ENCODE peak calls at places on chromosome 22, in ten cellular contexts. J, G, N, R, Y, Z, K, V, D and O are unnamed samples. For H3K4me1, the result is how much of the 10 kb centered on the place peaks cover.

GRCh38 chr22:46796566-46797195 is 34.2 kb downstream of the TBC1D22A start:
- DNase-seq in J (no peak), G (no peak), N (no peak), R (peak), Y (no peak), Z (no peak), K (no peak), V (no peak), D (no peak), O (no peak)

GRCh38 chr22:31556627-31557203 is 60.4 kb downstream of the SFI1 start:
- DNase-seq in J (no peak), G (no peak), N (peak), R (no peak), Y (no peak), Z (no peak), K (no peak), V (peak), D (no peak), O (peak)

GRCh38 chr22:42190274-42190673 is 59.7 kb upstream of the CYP2D6 start:
- DNase-seq in J (no peak), G (no peak), N (no peak), R (no peak), Y (no peak), Z (no peak), K (no peak), V (no peak), D (no peak), O (no peak)

GRCh38 chr22:30234786-30235470 is 11.6 kb downstream of the LIF start:
- DNase-seq in J (no peak), G (no peak), N (peak), R (no peak), Y (no peak), Z (peak), K (peak), V (no peak), D (no peak), O (no peak)

GRCh38 chr22:45534339-45535192 is 31.9 kb downstream of the FBLN1 start:
- DNase-seq in J (no peak), G (no peak), N (peak), R (peak), Y (no peak), Z (no peak), K (no peak), V (no peak), D (no peak), O (peak)

GRCh38 chr22:45911601-45912271 is 65.2 kb downstream of the WNT7B start:
- DNase-seq in J (peak), G (no peak), N (no peak), R (no peak), Y (peak), Z (peak), K (no peak), V (no peak), D (peak), O (peak)

GRCh38 chr22:24807284-24807950 is 1.4 kb downstream of the SGSM1 start:
- DNase-seq in J (no peak), G (no peak), N (no peak), R (no peak), Y (peak), Z (peak), K (peak), V (no peak), D (no peak), O (peak)

GRCh38 chr22:30457964-30458363 is 13.9 kb downstream of the SEC14L3 start:
- DNase-seq in J (no peak), G (no peak), N (peak), R (no peak), Y (no peak), Z (no peak), K (no peak), V (no peak), D (no peak), O (no peak)

GRCh38 chr22:28710112-28710888 is 30.7 kb upstream of the TTC28 start:
- DNase-seq in J (no peak), G (no peak), N (peak), R (no peak), Y (no peak), Z (no peak), K (no peak), V (peak), D (no peak), O (no peak)

GRCh38 chr22:28241637-28242290 is 322.7 kb upstream of the PITPNB start:
- DNase-seq in J (no peak), G (no peak), N (no peak), R (no peak), Y (no peak), Z (no peak), K (peak), V (no peak), D (no peak), O (no peak)

GRCh38 chr22:41380993-41381328 is 781 bp upstream of the TEF start:
- DNase-seq in J (peak), G (peak), N (peak), R (peak), Y (no peak), Z (peak), K (peak), V (peak), D (peak), O (peak)

GRCh38 chr22:20405931-20406685 is 12.2 kb downstream of the ZNF74 start:
- DNase-seq in J (no peak), G (peak), N (no peak), R (no peak), Y (no peak), Z (no peak), K (no peak), V (no peak), D (no peak), O (no peak)

GRCh38 chr22:29375436-29376076 is 12.8 kb downstream of the AP1B1 start:
- DNase-seq in J (peak), G (no peak), N (peak), R (no peak), Y (no peak), Z (no peak), K (no peak), V (no peak), D (no peak), O (no peak)

GRCh38 chr22:33210129-33210784 is 152.1 kb upstream of the SYN3 start:
- DNase-seq in J (no peak), G (no peak), N (peak), R (no peak), Y (no peak), Z (peak), K (peak), V (peak), D (no peak), O (no peak)

GRCh38 chr22:19879248-19879575 is 24.5 kb upstream of the GNB1L start:
- DNase-seq in J (no peak), G (peak), N (no peak), R (peak), Y (no peak), Z (no peak), K (no peak), V (no peak), D (no peak), O (no peak)

GRCh38 chr22:27642104-27642800 is 159.3 kb downstream of the MN1 start:
- DNase-seq in J (peak), G (no peak), N (no peak), R (no peak), Y (no peak), Z (no peak), K (peak), V (no peak), D (no peak), O (no peak)

GRCh38 chr22:32474635-32475427 is at the start of gene FBXO7:
- DNase-seq in J (peak), G (peak), N (peak), R (peak), Y (peak), Z (peak), K (peak), V (peak), D (peak), O (peak)

GRCh38 chr22:20128902-20129746 is 2.5 kb upstream of the ZDHHC8 start:
- DNase-seq in J (no peak), G (no peak), N (peak), R (no peak), Y (no peak), Z (no peak), K (peak), V (peak), D (peak), O (no peak)

GRCh38 chr22:19178065-19178658 is 374 bp downstream of the SLC25A1 start:
- DNase-seq in J (no peak), G (no peak), N (peak), R (peak), Y (peak), Z (peak), K (peak), V (peak), D (peak), O (no peak)

GRCh38 chr22:48423481-48423901 is 1404.2 kb downstream of the BRD1 start:
- DNase-seq in J (no peak), G (no peak), N (no peak), R (no peak), Y (no peak), Z (no peak), K (no peak), V (no peak), D (no peak), O (no peak)

GRCh38 chr22:11628651-11629511 is 3899.1 kb upstream of the OR11H1 start:
- DNase-seq in J (no peak), G (peak), N (no peak), R (no peak), Y (no peak), Z (no peak), K (no peak), V (no peak), D (no peak), O (no peak)

GRCh38 chr22:35459423-35459894 is 59.5 kb downstream of the MCM5 start:
- DNase-seq in J (no peak), G (no peak), N (no peak), R (no peak), Y (no peak), Z (no peak), K (no peak), V (no peak), D (no peak), O (no peak)

GRCh38 chr22:33300165-33300564 is 242.0 kb upstream of the SYN3 start:
- DNase-seq in J (no peak), G (no peak), N (no peak), R (no peak), Y (peak), Z (peak), K (no peak), V (no peak), D (no peak), O (no peak)

GRCh38 chr22:33361581-33361980 is 303.4 kb upstream of the SYN3 start:
- DNase-seq in J (no peak), G (no peak), N (peak), R (no peak), Y (no peak), Z (no peak), K (no peak), V (no peak), D (no peak), O (no peak)

GRCh38 chr22:27113211-27114030 is 456.0 kb downstream of the MIAT start:
- DNase-seq in J (peak), G (no peak), N (peak), R (peak), Y (peak), Z (peak), K (peak), V (peak), D (peak), O (peak)

GRCh38 chr22:45757068-45757467 is 85.4 kb downstream of the ATXN10 start:
- DNase-seq in J (no peak), G (no peak), N (peak), R (peak), Y (peak), Z (peak), K (peak), V (no peak), D (no peak), O (no peak)

GRCh38 chr22:43826142-43827093 is 14.3 kb upstream of the EFCAB6 start:
- DNase-seq in J (no peak), G (peak), N (peak), R (no peak), Y (no peak), Z (no peak), K (peak), V (no peak), D (peak), O (no peak)

DNA sequence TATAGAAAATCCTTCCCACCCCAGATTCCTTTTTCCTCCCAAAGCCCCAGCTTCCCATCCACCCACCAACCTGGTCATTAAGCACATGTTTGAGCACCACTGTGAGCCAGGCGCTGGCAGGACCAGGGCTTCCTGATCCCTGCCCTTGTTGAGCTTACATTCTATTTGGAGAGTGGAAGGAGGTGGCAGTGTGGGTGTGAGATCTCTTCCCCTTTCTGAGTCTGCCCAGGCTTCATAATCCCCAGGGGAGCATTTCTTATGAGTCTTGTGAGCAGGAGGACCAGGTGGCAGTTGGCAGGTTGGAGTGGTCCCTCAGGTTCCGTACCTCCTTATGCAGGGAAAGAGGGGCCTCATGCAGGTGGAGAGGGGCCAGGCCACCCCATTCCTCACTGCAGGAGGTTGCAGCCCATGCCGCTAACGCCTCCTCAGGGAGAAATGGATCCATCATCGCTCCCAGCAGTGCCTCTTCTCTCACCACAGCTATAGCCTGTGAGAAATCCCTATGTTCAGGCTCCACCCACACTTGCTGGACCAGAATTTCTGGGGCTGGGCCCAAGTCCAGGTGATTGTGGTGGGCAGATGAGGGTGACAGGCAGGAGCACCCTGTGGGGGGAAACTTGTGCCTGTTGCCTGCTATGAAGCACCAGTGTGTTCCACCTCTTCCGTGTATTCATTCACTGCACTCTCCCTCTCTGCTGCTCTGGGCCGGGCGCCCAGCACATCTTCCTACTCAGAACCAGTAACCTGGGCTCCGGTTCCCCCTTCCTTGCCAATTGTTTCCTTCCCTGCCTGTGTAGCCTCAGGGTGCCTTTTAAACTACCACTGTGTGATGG is 23.5 kb downstream of the UBE2L3 start:
- DNase-seq in J (no peak), G (no peak), N (no peak), R (no peak), Y (no peak), Z (peak), K (no peak), V (no peak), D (no peak), O (peak)
- TF ChIP-seq POLR2A in J (no peak), G (no peak), N (no peak), R (no peak), Y (no peak), Z (no peak), K (no peak), V (no peak), D (no peak), O (no peak)

GRCh38 chr22:37241351-37242142 is 2.5 kb downstream of the RAC2 start:
- DNase-seq in J (no peak), G (no peak), N (no peak), R (no peak), Y (no peak), Z (no peak), K (no peak), V (no peak), D (peak), O (no peak)
- H3K4me1 ChIP-seq in J (under half), G (under half), N (under half), R (under half), Y (under half), Z (under half), K (under half), V (under half), D (half or more), O (under half)

GRCh38 chr22:17271711-17272451 is 52.6 kb upstream of the ADA2 start:
- DNase-seq in J (no peak), G (no peak), N (no peak), R (peak), Y (no peak), Z (no peak), K (no peak), V (no peak), D (no peak), O (no peak)
- TF ChIP-seq CTCF in J (no peak), G (no peak), N (no peak), R (no peak), Y (no peak), Z (no peak), K (no peak), V (no peak), D (no peak), O (no peak)

GRCh38 chr22:50250555-50251471 is at the start of gene HDAC10:
- DNase-seq in J (no peak), G (no peak), N (peak), R (peak), Y (peak), Z (peak), K (peak), V (peak), D (peak), O (peak)
- TF ChIP-seq POLR2A in J (no peak), G (no peak), N (no peak), R (no peak), Y (no peak), Z (no peak), K (no peak), V (peak), D (no peak), O (no peak)

GRCh38 chr22:23800297-23801237 is 13.8 kb downstream of the SMARCB1 start:
- DNase-seq in J (no peak), G (no peak), N (no peak), R (no peak), Y (no peak), Z (no peak), K (no peak), V (no peak), D (no peak), O (no peak)
- H3K4me1 ChIP-seq in J (under half), G (under half), N (under half), R (under half), Y (under half), Z (under half), K (under half), V (under half), D (under half), O (under half)

GRCh38 chr22:50326959-50327710 is at the start of gene DENND6B:
- DNase-seq in J (peak), G (no peak), N (peak), R (peak), Y (peak), Z (peak), K (peak), V (peak), D (peak), O (peak)
- TF ChIP-seq CTCF in J (no peak), G (peak), N (peak), R (peak), Y (peak), Z (peak), K (no peak), V (peak), D (no peak), O (peak)

DNA sequence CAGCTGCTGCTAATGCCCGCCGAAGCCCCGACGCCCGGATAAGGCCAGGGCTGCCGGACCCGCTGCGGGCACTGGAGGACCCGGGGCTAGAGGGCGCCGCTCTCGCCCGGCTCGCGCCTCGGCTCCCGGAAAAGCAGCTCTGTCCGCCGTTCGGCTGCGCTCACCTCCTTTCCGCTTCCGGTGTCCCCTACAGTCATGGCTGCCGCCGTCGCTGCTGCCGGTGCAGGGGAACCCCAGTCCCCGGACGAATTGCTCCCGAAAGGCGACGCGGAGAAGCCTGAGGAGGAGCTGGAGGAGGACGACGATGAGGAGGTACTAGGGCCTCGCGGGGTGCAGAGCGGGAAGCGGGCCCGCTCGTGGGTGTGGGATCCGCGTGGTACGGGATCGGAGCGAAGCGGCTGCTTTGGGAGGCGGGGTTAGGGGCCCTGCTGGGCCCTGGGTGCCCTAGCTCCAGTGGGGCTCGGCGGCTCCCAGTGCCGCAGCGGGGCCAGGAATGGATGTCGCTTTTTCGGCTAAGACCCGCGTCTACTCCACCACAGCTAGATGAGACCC is at the start of gene TOMM22:
- DNase-seq in J (peak), G (peak), N (peak), R (peak), Y (peak), Z (peak), K (peak), V (peak), D (peak), O (peak)
- TF ChIP-seq POLR2A in J (peak), G (peak), N (peak), R (peak), Y (no peak), Z (no peak), K (no peak), V (peak), D (no peak), O (peak)